ENCODE peak calls at places on chromosomes 5 and 9, in four cellular contexts. Y is pancreas, W is right atrium auricular region, L is heart right ventricle. I is an unnamed sample. For H3K9me3, the result is how much of the 10 kb centered on the place peaks cover.

GRCh38 chr9:1100945-1101344 is 50.8 kb downstream of the DMRT2 start:
- DNase-seq in Y (peak), W (peak), L (peak), I (no peak)

GRCh38 chr9:110555971-110556370 is 23.6 kb downstream of the SVEP1 start:
- DNase-seq in Y (peak), W (peak), L (peak), I (no peak)

GRCh38 chr9:27349681-27350080 is 52.7 kb upstream of the EQTN start:
- DNase-seq in Y (no peak), W (no peak), L (no peak), I (no peak)

GRCh38 chr9:111349766-111350165 is 19.7 kb upstream of the OR2K2 start:
- DNase-seq in Y (no peak), W (no peak), L (no peak), I (no peak)

GRCh38 chr5:133273661-133274596 is 222.1 kb downstream of the HSPA4 start:
- DNase-seq in Y (no peak), W (no peak), L (no peak), I (no peak)

GRCh38 chr9:124267271-124267807 is 9.6 kb downstream of the NEK6 start:
- DNase-seq in Y (peak), W (no peak), L (no peak), I (no peak)

GRCh38 chr9:21994526-21994995 is at the start of gene CDKN2B-AS1:
- DNase-seq in Y (no peak), W (peak), L (peak), I (peak)

GRCh38 chr9:124130277-124131075 is 118.9 kb downstream of the LHX2 start:
- DNase-seq in Y (no peak), W (no peak), L (no peak), I (no peak)

GRCh38 chr5:35442916-35443639 is 174.6 kb upstream of the SPEF2 start:
- DNase-seq in Y (no peak), W (no peak), L (no peak), I (no peak)

GRCh38 chr9:16671591-16672137 is 198.8 kb downstream of the BNC2 start:
- DNase-seq in Y (no peak), W (no peak), L (no peak), I (no peak)

GRCh38 chr5:138869763-138870500 is 5.2 kb downstream of the LRRTM2 start:
- DNase-seq in Y (no peak), W (no peak), L (no peak), I (no peak)

GRCh38 chr5:54944364-54944763 is 41.0 kb downstream of the ESM1 start:
- DNase-seq in Y (no peak), W (no peak), L (no peak), I (peak)

GRCh38 chr5:1511037-1511436 is 12.7 kb downstream of the LPCAT1 start:
- DNase-seq in Y (no peak), W (peak), L (peak), I (no peak)

GRCh38 chr9:133094842-133095393 is 26.1 kb downstream of the RALGDS start:
- DNase-seq in Y (no peak), W (no peak), L (no peak), I (no peak)

GRCh38 chr5:31731016-31731415 is 92.1 kb downstream of the PDZD2 start:
- DNase-seq in Y (no peak), W (no peak), L (no peak), I (no peak)

GRCh38 chr9:85053206-85053605 is 383.7 kb downstream of the NTRK2 start:
- DNase-seq in Y (no peak), W (no peak), L (no peak), I (no peak)

GRCh38 chr9:82504620-82505019 is 516.0 kb downstream of the SPATA31D1 start:
- DNase-seq in Y (no peak), W (no peak), L (no peak), I (no peak)

GRCh38 chr9:121048618-121049017 is 1.5 kb downstream of the C5 start:
- DNase-seq in Y (no peak), W (no peak), L (no peak), I (no peak)

GRCh38 chr9:11038956-11039355 is 426.2 kb upstream of the PTPRD start:
- DNase-seq in Y (no peak), W (no peak), L (no peak), I (no peak)

GRCh38 chr9:95635986-95636600 is 119.3 kb upstream of the PTCH1 start:
- DNase-seq in Y (no peak), W (no peak), L (no peak), I (no peak)

GRCh38 chr5:42274913-42275312 is 148.3 kb upstream of the GHR start:
- DNase-seq in Y (no peak), W (no peak), L (no peak), I (no peak)

GRCh38 chr5:115551415-115551814 is 6.8 kb upstream of the FEM1C start:
- DNase-seq in Y (no peak), W (no peak), L (no peak), I (no peak)

GRCh38 chr9:127788337-127789011 is 2.6 kb downstream of the CDK9 start:
- DNase-seq in Y (peak), W (no peak), L (no peak), I (no peak)

GRCh38 chr9:37363124-37363523 is 59.4 kb upstream of the GRHPR start:
- DNase-seq in Y (no peak), W (no peak), L (no peak), I (no peak)
- H3K27ac ChIP-seq in Y (no peak), W (no peak), L (no peak), I (no peak)

GRCh38 chr9:129343697-129344375 is 165.8 kb upstream of the IER5L start:
- DNase-seq in Y (no peak), W (peak), L (peak), I (no peak)
- TF ChIP-seq CTCF in Y (no peak), W (no peak), L (no peak), I (no peak)

GRCh38 chr9:70293214-70293613 is 34.4 kb downstream of the SMC5 start:
- DNase-seq in Y (no peak), W (no peak), L (no peak), I (no peak)
- H3K9me3 ChIP-seq in Y (under half), W (under half), L (under half), I (under half)

DNA sequence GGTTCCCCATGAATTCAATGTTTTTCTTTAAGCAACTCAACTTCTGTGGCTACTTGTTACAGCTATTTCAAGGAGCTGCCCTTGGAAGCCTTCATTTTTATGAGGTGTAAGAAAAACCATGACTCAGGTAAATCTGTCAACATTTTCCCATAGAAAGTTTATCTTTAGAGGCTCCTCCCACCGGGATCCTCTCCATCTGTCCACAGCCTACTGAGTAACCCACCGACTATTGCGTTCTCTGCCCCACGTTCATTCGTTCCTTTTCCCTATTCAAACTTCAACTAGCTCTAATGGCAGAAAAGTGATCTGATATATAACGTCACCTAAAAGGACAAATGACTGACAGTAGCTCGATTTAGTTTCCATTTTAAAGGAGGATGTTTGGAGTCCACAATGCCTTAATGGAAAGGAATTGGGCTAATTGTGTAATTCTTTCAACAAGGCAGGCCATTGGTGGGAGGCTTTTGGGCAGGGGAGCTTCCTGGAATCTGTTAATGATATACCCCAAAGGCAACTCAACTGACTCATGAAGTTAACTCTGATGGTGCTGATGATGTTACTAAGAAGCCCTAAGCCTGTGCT is 29.3 kb upstream of the NR3C1 start:
- DNase-seq in Y (no peak), W (no peak), L (no peak), I (no peak)
- H3K27ac ChIP-seq in Y (no peak), W (no peak), L (no peak), I (no peak)

GRCh38 chr5:179006564-179006963 is 11.4 kb upstream of the GRM6 start:
- DNase-seq in Y (no peak), W (no peak), L (no peak), I (no peak)

GRCh38 chr5:179008667-179009066 is 13.5 kb upstream of the GRM6 start:
- DNase-seq in Y (no peak), W (no peak), L (no peak), I (no peak)
- TF ChIP-seq CTCF in Y (no peak), W (no peak), L (no peak), I (no peak)

DNA sequence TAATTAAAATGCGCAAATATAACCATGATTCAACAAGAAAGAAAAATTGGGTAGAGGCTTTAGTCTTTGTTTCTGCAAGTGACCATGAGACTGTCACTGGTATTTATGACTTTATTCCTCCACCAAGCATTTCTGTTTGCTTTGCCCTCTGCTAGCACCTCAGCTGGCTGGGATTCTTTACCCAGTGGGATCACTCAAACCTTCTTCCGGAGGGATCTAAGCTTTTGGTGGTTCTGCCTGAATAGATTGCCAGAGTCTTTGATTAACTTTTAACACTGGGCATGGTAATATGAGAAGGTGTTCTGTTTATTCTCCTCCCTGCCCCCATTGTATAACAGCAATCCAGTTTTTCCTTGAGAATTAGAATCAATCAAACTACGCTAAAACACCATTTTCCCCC is 59.1 kb upstream of the FBN2 start:
- DNase-seq in Y (no peak), W (no peak), L (no peak), I (no peak)
- H3K9me3 ChIP-seq in Y (under half), W (under half), L (under half), I (under half)

DNA sequence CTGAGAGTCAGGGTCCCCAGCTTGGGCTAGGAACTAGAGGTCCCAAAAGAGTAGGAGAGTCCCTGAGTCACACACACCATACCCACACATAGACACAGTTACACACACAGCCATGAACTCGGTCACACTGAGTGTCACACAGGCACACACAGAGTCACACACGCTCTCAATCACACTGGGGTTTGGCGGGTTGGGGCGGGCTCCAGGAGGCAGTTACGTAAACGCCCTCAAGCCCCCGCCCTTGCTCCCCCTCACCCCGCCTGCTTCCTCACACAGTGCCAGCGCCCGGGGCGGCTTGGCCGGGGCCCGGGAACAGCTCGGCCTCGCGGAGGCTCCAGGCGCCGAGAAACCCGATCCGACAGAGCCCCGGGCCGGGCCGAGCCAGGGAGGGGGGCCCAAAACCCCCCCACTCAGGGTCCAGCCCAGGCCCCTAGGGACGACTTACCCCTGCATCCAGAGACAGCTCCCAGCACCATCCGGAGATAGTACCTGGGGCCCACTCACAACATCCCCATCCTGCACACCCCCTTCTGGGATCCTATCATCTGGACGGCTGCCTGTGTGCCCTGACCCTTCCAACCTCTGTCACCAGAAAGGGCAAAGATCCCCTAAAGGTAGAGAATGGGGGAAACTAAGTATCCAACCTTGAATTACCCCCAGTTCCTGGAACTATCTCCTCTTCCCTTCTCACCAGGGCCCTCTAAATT is 3.5 kb upstream of the CNTFR start:
- DNase-seq in Y (peak), W (peak), L (peak), I (no peak)
- H3K27ac ChIP-seq in Y (no peak), W (peak), L (no peak), I (no peak)

GRCh38 chr5:61678966-61679365 is 346.9 kb downstream of the ZSWIM6 start:
- DNase-seq in Y (no peak), W (no peak), L (no peak), I (no peak)

GRCh38 chr5:61673007-61673735 is 341.1 kb downstream of the ZSWIM6 start:
- DNase-seq in Y (peak), W (no peak), L (no peak), I (no peak)

GRCh38 chr5:61674403-61674802 is 342.3 kb downstream of the ZSWIM6 start:
- DNase-seq in Y (no peak), W (no peak), L (no peak), I (no peak)

GRCh38 chr5:61677220-61677619 is 345.2 kb downstream of the ZSWIM6 start:
- DNase-seq in Y (no peak), W (no peak), L (no peak), I (no peak)

DNA sequence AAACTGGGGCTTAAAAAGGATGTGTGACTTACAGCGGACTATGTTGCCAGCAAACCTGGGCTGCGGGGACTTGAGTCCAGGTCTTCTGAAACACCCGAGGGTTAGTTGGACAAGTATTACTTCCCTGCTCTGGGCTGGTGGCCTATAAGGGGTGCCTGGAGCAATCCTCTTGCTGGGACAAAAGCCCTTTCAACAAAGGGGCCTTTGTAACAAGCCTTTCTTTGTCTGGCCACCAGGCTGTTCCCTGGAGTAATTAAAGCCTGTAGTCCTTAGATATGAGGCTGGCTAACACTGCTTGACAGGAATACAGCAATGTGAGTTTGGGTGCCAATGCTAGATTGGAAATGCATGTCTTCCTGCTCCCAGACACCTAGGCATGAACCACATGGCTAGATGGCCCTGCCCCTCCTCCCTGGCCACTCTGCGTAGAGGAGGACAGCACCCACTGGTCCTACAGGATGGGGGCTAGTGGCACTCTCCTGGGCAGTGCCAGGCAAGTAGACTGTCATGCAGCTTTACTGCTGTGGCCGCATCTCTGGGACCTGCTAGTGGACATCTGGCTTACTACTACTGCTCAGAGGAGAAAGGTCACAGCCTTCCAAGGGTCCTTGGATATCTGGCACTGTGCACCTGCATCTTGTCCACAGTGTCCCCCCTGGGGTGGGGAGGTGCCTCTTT is 343.1 kb downstream of the ZSWIM6 start:
- DNase-seq in Y (peak), W (no peak), L (no peak), I (no peak)
- TF ChIP-seq CTCF in Y (no peak), W (no peak), L (no peak), I (no peak)

DNA sequence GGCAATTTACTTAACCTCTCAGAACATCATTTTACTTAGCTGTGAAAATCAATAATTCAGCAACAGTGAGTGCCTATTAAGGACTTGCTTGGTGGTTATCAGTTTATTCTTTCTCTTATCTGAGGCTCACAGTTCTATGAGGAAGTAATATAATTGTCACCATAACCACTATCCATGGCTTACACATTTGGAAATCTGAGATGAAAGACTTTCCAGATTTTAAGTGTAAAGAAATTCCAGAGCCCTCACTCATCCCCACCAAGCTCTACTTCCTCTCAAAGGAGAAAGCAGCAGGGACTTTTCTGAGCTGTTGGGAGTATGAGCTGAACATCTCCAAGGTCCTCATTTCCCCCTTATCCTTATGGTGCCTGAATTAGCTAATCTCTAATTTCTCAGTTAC is 321.5 kb downstream of the FBXL7 start:
- DNase-seq in Y (no peak), W (no peak), L (no peak), I (no peak)
- H3K9me3 ChIP-seq in Y (under half), W (under half), L (under half), I (under half)

GRCh38 chr5:96709152-96709821 is 47.1 kb downstream of the CAST start:
- DNase-seq in Y (no peak), W (no peak), L (no peak), I (no peak)
- H3K27ac ChIP-seq in Y (no peak), W (peak), L (peak), I (no peak)

I was measured in CD4-positive, alpha-beta T cell.